ENCODE peak calls at places on chromosomes 7 and 10, in seven cellular contexts. Q, B, Z, N, T, C and G are unnamed samples.

GRCh38 chr7:2098496-2098895 is 134.2 kb downstream of the MAD1L1 start:
- DNase-seq in Q (no peak), B (no peak), Z (no peak), N (no peak), T (no peak), C (no peak), G (no peak)

GRCh38 chr7:7944619-7945282 is 23.8 kb upstream of the GLCCI1 start:
- DNase-seq in Q (no peak), B (no peak), Z (no peak), N (no peak), T (peak), C (no peak), G (peak)

GRCh38 chr7:121901026-121901425 is 28.1 kb downstream of the PTPRZ1 start:
- DNase-seq in Q (no peak), B (no peak), Z (no peak), N (no peak), T (no peak), C (no peak), G (no peak)

GRCh38 chr10:29501692-29502091 is 133.1 kb downstream of the SVIL start:
- DNase-seq in Q (peak), B (peak), Z (no peak), N (no peak), T (no peak), C (no peak), G (no peak)

GRCh38 chr10:78937800-78938694 is 130.7 kb upstream of the ZMIZ1 start:
- DNase-seq in Q (no peak), B (no peak), Z (peak), N (no peak), T (peak), C (no peak), G (peak)

GRCh38 chr10:4848341-4849041 is 22.5 kb downstream of the AKR1E2 start:
- DNase-seq in Q (peak), B (no peak), Z (peak), N (no peak), T (no peak), C (no peak), G (no peak)

GRCh38 chr7:94514140-94514889 is 4.7 kb downstream of the CASD1 start:
- DNase-seq in Q (no peak), B (no peak), Z (no peak), N (no peak), T (no peak), C (no peak), G (no peak)

GRCh38 chr10:72079356-72079755 is 9.0 kb downstream of the SPOCK2 start:
- DNase-seq in Q (no peak), B (no peak), Z (no peak), N (no peak), T (peak), C (no peak), G (no peak)

GRCh38 chr10:71068811-71069411 is 143.5 kb upstream of the UNC5B start:
- DNase-seq in Q (peak), B (peak), Z (no peak), N (no peak), T (peak), C (no peak), G (peak)

GRCh38 chr7:50497968-50498367 is 47.8 kb upstream of the FIGNL1 start:
- DNase-seq in Q (no peak), B (no peak), Z (no peak), N (peak), T (no peak), C (no peak), G (peak)

GRCh38 chr7:156479596-156479995 is 161.0 kb upstream of the RNF32 start:
- DNase-seq in Q (no peak), B (no peak), Z (peak), N (no peak), T (no peak), C (no peak), G (no peak)

GRCh38 chr7:51045319-51046102 is 262.8 kb upstream of the GRB10 start:
- DNase-seq in Q (peak), B (peak), Z (no peak), N (no peak), T (no peak), C (no peak), G (no peak)

GRCh38 chr7:142811154-142811737 is 40.5 kb downstream of the PRSS2 start:
- DNase-seq in Q (peak), B (no peak), Z (peak), N (peak), T (no peak), C (no peak), G (peak)

GRCh38 chr10:123399276-123399839 is 245.2 kb downstream of the BUB3 start:
- DNase-seq in Q (no peak), B (no peak), Z (no peak), N (no peak), T (no peak), C (no peak), G (no peak)

GRCh38 chr10:127720903-127721302 is 16.1 kb upstream of the FOXI2 start:
- DNase-seq in Q (no peak), B (no peak), Z (no peak), N (no peak), T (no peak), C (no peak), G (no peak)

GRCh38 chr10:116027355-116027754 is 245.7 kb downstream of the GFRA1 start:
- DNase-seq in Q (no peak), B (no peak), Z (no peak), N (no peak), T (no peak), C (no peak), G (no peak)

GRCh38 chr10:123808286-123808685 is 83.3 kb downstream of the CPXM2 start:
- DNase-seq in Q (no peak), B (no peak), Z (no peak), N (no peak), T (no peak), C (no peak), G (peak)

GRCh38 chr7:131235489-131236317 is 92.0 kb upstream of the MKLN1 start:
- DNase-seq in Q (peak), B (peak), Z (peak), N (peak), T (no peak), C (no peak), G (peak)

GRCh38 chr10:47092822-47093221 is 181.6 kb downstream of the PTPN20 start:
- DNase-seq in Q (no peak), B (no peak), Z (no peak), N (no peak), T (no peak), C (no peak), G (no peak)

GRCh38 chr7:140390466-140391190 is 7.7 kb downstream of the SLC37A3 start:
- DNase-seq in Q (no peak), B (no peak), Z (peak), N (no peak), T (peak), C (no peak), G (no peak)

GRCh38 chr7:4352069-4352468 is 330.0 kb upstream of the FOXK1 start:
- DNase-seq in Q (no peak), B (no peak), Z (no peak), N (no peak), T (no peak), C (no peak), G (no peak)

GRCh38 chr10:30057421-30057841 is 2.0 kb downstream of the JCAD start:
- DNase-seq in Q (peak), B (no peak), Z (no peak), N (no peak), T (no peak), C (no peak), G (peak)

GRCh38 chr10:95560288-95561199 is 627 bp downstream of the SORBS1 start:
- DNase-seq in Q (no peak), B (peak), Z (peak), N (peak), T (peak), C (no peak), G (peak)

GRCh38 chr7:29523728-29524127 is 39.9 kb upstream of the PRR15 start:
- DNase-seq in Q (no peak), B (no peak), Z (no peak), N (no peak), T (no peak), C (no peak), G (peak)

GRCh38 chr7:542935-543789 is 23.5 kb upstream of the PDGFA start:
- DNase-seq in Q (peak), B (peak), Z (peak), N (peak), T (no peak), C (no peak), G (peak)

GRCh38 chr7:77802557-77803410 is 4.2 kb downstream of the PHTF2 start:
- DNase-seq in Q (no peak), B (no peak), Z (peak), N (no peak), T (no peak), C (no peak), G (peak)

GRCh38 chr10:83165164-83165563 is 974.1 kb upstream of the GHITM start:
- DNase-seq in Q (no peak), B (no peak), Z (no peak), N (no peak), T (no peak), C (no peak), G (no peak)

GRCh38 chr10:93435061-93435491 is 47.1 kb downstream of the MYOF start:
- DNase-seq in Q (no peak), B (no peak), Z (no peak), N (no peak), T (no peak), C (no peak), G (no peak)

GRCh38 chr7:157476201-157476600 is 139.4 kb downstream of the DNAJB6 start:
- DNase-seq in Q (no peak), B (no peak), Z (no peak), N (no peak), T (peak), C (no peak), G (no peak)

GRCh38 chr10:114322344-114322743 is 82.0 kb downstream of the AFAP1L2 start:
- DNase-seq in Q (no peak), B (no peak), Z (no peak), N (no peak), T (no peak), C (no peak), G (no peak)

GRCh38 chr7:50356212-50356944 is 51.9 kb downstream of the IKZF1 start:
- DNase-seq in Q (no peak), B (no peak), Z (peak), N (peak), T (peak), C (no peak), G (no peak)

GRCh38 chr10:132866601-132867381 is 75.6 kb downstream of the CFAP46 start:
- DNase-seq in Q (no peak), B (no peak), Z (no peak), N (no peak), T (peak), C (peak), G (no peak)

DNA sequence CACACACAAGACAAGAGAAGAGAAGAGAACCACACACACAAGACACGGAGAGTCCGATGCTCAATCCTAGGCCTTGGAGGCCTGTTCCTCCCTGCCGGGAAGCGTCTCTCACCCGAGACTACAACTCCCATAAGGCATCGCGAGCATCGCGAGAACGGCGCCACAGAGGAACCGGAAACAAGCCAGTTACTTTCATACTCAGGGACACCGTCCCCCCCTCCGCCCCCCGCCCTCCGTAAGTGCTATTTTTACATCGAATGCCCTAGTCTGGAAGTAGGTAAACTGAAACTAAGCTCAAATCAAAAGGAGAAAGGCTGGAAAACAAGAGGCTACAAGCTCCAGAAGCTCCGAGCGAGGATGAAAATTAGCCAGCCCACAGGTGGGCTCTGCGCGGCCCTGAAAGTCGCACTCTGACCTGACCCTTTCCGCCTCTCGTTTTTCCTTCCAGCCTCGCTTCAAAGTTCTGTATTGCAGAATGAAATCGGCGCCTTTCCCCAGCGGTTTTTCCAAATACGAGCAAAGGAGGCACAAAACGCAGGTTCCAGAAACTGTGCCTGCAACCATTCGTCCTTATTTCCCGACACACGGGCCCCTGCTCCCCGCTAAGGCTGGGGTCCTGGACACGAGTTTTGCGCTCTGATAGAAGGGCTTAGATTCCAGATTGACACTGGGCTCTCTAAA is 11.5 kb upstream of the DNAJC12 start:
- DNase-seq in Q (peak), B (peak), Z (peak), N (peak), T (peak), C (peak), G (peak)
- TF ChIP-seq POLR2A in Q (peak), B (peak), Z (peak), N (peak), T (peak), C (peak), G (peak)

DNA sequence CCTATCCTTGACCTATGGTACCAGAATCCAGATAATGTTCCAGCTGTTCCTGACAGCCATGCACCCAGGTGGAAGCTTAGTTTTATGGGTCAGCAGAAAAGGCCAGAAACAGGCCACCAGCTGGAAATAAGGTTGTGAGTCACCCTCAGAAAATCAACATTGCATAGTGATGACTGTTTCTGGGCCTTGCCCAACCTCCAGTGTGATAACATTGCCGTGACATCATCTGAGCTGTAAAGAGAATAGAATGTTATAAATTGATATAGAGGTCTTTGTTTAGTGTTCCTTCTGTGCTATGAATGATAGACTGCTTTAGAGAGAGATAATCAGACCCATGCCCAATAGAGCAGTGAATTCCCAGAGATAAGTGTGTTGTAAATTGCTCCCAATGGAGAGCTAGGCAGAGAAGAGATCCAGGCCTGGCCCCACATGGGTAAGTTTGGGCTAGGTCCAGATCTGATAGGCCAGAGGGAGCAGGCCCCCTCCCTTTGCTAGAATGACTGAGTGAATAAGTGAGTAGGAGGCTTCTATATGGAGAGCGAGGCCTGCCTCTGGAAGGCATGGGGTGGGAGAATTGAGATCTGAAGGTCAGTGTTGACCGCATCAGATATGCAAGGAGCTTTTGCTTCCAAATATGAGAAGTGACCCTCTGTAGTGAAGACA is 14.2 kb upstream of the HPS1 start:
- DNase-seq in Q (peak), B (peak), Z (peak), N (peak), T (no peak), C (no peak), G (peak)
- TF ChIP-seq POLR2A in Q (no peak), B (no peak), Z (no peak), N (no peak), T (no peak), C (no peak), G (no peak)

DNA sequence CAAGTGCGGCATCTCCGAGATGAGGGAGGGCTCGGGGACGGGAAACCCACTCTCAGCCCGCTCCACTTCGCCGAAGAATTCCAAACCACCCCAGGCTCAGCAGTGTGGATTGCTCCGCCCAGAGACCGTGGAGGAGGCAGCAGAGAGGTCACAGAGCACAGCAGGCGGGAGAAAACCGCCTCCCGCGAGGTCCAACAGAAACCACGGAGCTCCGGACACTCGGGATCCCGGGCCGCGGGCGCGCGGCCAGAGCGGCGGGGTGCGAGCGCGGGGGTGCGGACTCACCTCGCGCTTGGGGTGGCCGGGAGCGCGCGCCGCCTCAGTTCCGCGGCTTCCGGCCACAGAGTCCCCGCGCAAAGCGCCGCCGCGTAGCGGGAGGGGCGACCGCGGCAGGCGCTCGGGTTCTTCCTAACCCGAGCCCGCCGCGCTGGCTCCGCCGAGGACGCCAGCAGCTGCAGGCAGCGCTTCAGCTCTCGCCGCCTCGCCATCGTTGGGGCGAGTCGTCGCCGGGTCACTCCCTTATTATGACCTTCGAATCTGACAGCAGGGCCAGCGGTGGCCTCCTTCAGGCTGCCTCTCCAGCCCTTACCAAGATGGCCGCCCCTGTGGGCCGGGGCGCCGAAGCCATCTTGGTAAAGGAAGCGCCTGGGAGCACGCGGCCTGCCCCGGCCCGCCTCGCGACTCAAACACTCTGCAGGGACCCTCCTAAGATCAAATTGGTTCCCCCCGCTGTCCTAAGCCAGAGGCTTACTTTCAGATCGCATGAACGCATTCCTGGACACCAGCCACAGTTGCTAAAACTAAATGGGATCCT is at the start of gene NAPEPLD:
- DNase-seq in Q (peak), B (peak), Z (peak), N (peak), T (peak), C (peak), G (peak)
- TF ChIP-seq POLR2A in Q (peak), B (peak), Z (no peak), N (peak), T (no peak), C (no peak), G (peak)

GRCh38 chr7:44148961-44149550 is 7.9 kb upstream of the MYL7 start:
- DNase-seq in Q (no peak), B (no peak), Z (no peak), N (no peak), T (peak), C (no peak), G (no peak)

GRCh38 chr7:44151679-44152355 is 10.7 kb upstream of the MYL7 start:
- DNase-seq in Q (no peak), B (no peak), Z (no peak), N (peak), T (no peak), C (no peak), G (no peak)

GRCh38 chr7:44149571-44150465 is 8.7 kb upstream of the MYL7 start:
- DNase-seq in Q (no peak), B (no peak), Z (no peak), N (no peak), T (peak), C (no peak), G (no peak)

GRCh38 chr7:44150466-44150832 is 9.3 kb upstream of the MYL7 start:
- DNase-seq in Q (no peak), B (no peak), Z (no peak), N (peak), T (no peak), C (no peak), G (no peak)

DNA sequence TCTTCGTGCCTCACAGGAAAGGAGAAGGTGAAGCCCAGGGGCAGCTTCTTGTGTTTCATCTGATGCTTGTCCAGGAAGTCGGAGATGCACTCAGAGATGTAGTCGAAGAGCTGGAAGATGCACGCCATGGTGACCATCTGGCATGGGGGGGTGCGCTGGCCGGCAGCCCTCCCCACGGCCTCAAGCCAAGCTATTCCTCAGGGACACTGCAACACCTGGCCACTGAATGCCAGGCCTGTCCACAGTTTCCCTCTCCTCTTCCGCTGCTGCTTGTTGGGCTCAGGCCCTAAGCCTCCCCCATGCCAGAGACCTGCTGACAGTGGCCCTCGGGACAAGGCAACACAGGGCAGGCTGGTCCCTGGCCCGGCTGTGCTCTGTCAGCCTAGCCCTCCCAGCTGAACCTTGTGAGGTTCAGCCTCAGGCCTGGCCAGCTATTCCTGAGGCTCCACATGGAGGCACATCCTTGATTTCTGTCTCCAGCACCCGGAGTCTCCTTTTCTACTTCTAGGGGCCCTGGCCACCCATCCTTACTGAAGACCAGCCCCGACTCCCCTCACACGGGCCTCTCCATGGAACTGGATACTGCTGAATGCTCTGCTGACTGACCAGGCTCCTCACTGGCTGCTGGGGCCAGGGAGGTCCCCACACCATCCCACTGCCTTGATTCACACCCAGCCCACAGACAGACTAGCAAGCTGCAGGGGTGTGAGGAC is 10.0 kb upstream of the MYL7 start:
- DNase-seq in Q (no peak), B (no peak), Z (no peak), N (no peak), T (no peak), C (no peak), G (no peak)
- TF ChIP-seq POLR2A in Q (no peak), B (no peak), Z (no peak), N (no peak), T (no peak), C (no peak), G (no peak)